ENCODE peak calls at places on chromosome 20, in ten cellular contexts. U is stimulated activated naive CD8-positive, alpha-beta T cell treated with anti-CD3 and anti-CD28 coated beads, Interleukin-15, Interleukin-2, amounts not matched to agents 100 U/mL and 50 U/mL, for 24 hours; A is NCI-H2029; O is progenitor cell of endocrine pancreas; C is cardiac muscle cell; F is astrocyte of the spinal cord; J is NCI-H1092 treated with DMSO at 0.1 percent for 48 hours; V is mammary epithelial cell; E is activated naive CD4-positive, alpha-beta T cell; M is stimulated activated CD4-positive, alpha-beta T cell treated with anti-CD3 and anti-CD28 coated beads, Interleukin-1b, Interleukin-23, amount 100 ng/mL, for 4 hours. S is an unnamed sample.

GRCh38 chr20:37347891-37348642 is 2.1 kb downstream of the SRC start:
- DNase-seq in U (peak; percentile 27), A (no peak), O (no peak), C (no peak), F (no peak), J (no peak), V (no peak), E (no peak), M (no peak), S (peak; percentile 20)

GRCh38 chr20:60294627-60295026 is 336.4 kb downstream of the CDH26 start:
- DNase-seq in U (no peak), A (peak; percentile 66), O (no peak), C (no peak), F (no peak), J (no peak), V (no peak), E (no peak), M (no peak), S (peak; percentile 70)

GRCh38 chr20:347640-348484 is 951 bp downstream of the NRSN2 start:
- DNase-seq in U (peak; percentile 81), A (peak; percentile 93), O (peak; percentile 91), C (peak; percentile 99), F (peak; percentile 96), J (peak; percentile 92), V (peak; percentile 69), E (peak; percentile 29), M (no peak), S (peak; percentile 93)

GRCh38 chr20:41006936-41007871 is 21.4 kb upstream of the TOP1 start:
- DNase-seq in U (no peak), A (no peak), O (no peak), C (no peak), F (no peak), J (no peak), V (no peak), E (no peak), M (no peak), S (no peak)

GRCh38 chr20:61278296-61278695 is 26.2 kb downstream of the CDH4 start:
- DNase-seq in U (no peak), A (no peak), O (no peak), C (no peak), F (no peak), J (no peak), V (no peak), E (no peak), M (no peak), S (no peak)

GRCh38 chr20:2984956-2985661 is 58.3 kb upstream of the GNRH2 start:
- DNase-seq in U (peak; percentile 64), A (peak; percentile 19), O (no peak), C (peak; percentile 11), F (peak; percentile 64), J (no peak), V (peak; percentile 71), E (no peak), M (no peak), S (no peak)

GRCh38 chr20:4637081-4637797 is 84.5 kb upstream of the PRND start:
- DNase-seq in U (no peak), A (no peak), O (no peak), C (no peak), F (no peak), J (no peak), V (peak; percentile 62), E (no peak), M (no peak), S (no peak)

GRCh38 chr20:58518387-58518786 is 3.2 kb upstream of the APCDD1L start:
- DNase-seq in U (no peak), A (no peak), O (no peak), C (no peak), F (no peak), J (no peak), V (no peak), E (no peak), M (no peak), S (no peak)

GRCh38 chr20:36526521-36527011 is 14.8 kb upstream of the MYL9 start:
- DNase-seq in U (no peak), A (no peak), O (no peak), C (no peak), F (no peak), J (no peak), V (no peak), E (no peak), M (no peak), S (no peak)

GRCh38 chr20:14331671-14332070 is 5.7 kb downstream of the FLRT3 start:
- DNase-seq in U (no peak), A (no peak), O (no peak), C (no peak), F (no peak), J (no peak), V (no peak), E (no peak), M (no peak), S (no peak)

GRCh38 chr20:49597825-49598395 is 30.0 kb upstream of the PTGIS start:
- DNase-seq in U (no peak), A (no peak), O (no peak), C (no peak), F (no peak), J (no peak), V (no peak), E (no peak), M (no peak), S (no peak)

GRCh38 chr20:23396961-23397620 is 24.2 kb downstream of the NAPB start:
- DNase-seq in U (no peak), A (peak; percentile 49), O (no peak), C (no peak), F (peak; percentile 36), J (peak; percentile 74), V (no peak), E (no peak), M (no peak), S (no peak)

GRCh38 chr20:20130399-20130798 is 78.1 kb downstream of the CFAP61 start:
- DNase-seq in U (no peak), A (peak; percentile 38), O (no peak), C (no peak), F (no peak), J (peak; percentile 36), V (peak; percentile 42), E (no peak), M (no peak), S (peak; percentile 49)

GRCh38 chr20:53365676-53366075 is 228.0 kb downstream of the ZNF217 start:
- DNase-seq in U (no peak), A (peak; percentile 58), O (no peak), C (no peak), F (no peak), J (no peak), V (no peak), E (no peak), M (no peak), S (no peak)

GRCh38 chr20:62141397-62142251 is 1.6 kb downstream of the PSMA7 start:
- DNase-seq in U (peak; percentile 52), A (no peak), O (no peak), C (peak; percentile 43), F (peak; percentile 15), J (peak; percentile 49), V (peak; percentile 51), E (peak; percentile 14), M (no peak), S (peak; percentile 16)

GRCh38 chr20:59723108-59723500 is 118.8 kb downstream of the PHACTR3 start:
- DNase-seq in U (no peak), A (no peak), O (no peak), C (no peak), F (no peak), J (no peak), V (no peak), E (no peak), M (no peak), S (peak; percentile 91)

S was measured in KBM-7.